ENCODE peak calls at places on chromosomes 5 and 9, in ten cellular contexts. D, Y, G, U, V, P, A, L, B and M are unnamed samples. For H3K36me3, the result is how much of the 10 kb centered on the place peaks cover.

GRCh38 chr5:180632768-180633167 is 16.6 kb downstream of the FLT4 start:
- DNase-seq in D (no peak), Y (no peak), G (peak), U (no peak), V (no peak), P (no peak), A (no peak), L (no peak), B (no peak), M (no peak)

GRCh38 chr5:127785098-127785927 is 82.1 kb downstream of the CCDC192 start:
- DNase-seq in D (no peak), Y (no peak), G (no peak), U (peak), V (no peak), P (peak), A (no peak), L (peak), B (no peak), M (no peak)

GRCh38 chr5:159560073-159560472 is 229.8 kb upstream of the IL12B start:
- DNase-seq in D (no peak), Y (no peak), G (no peak), U (no peak), V (no peak), P (no peak), A (no peak), L (no peak), B (no peak), M (no peak)

GRCh38 chr5:17182494-17182893 is 34.9 kb upstream of the BASP1 start:
- DNase-seq in D (no peak), Y (no peak), G (no peak), U (peak), V (no peak), P (peak), A (no peak), L (no peak), B (no peak), M (no peak)

GRCh38 chr5:135493406-135494180 is 41.4 kb upstream of the TIFAB start:
- DNase-seq in D (no peak), Y (no peak), G (no peak), U (peak), V (no peak), P (peak), A (no peak), L (no peak), B (peak), M (peak)

GRCh38 chr5:14816999-14817761 is 54.4 kb downstream of the ANKH start:
- DNase-seq in D (no peak), Y (no peak), G (no peak), U (peak), V (no peak), P (peak), A (no peak), L (no peak), B (no peak), M (peak)

GRCh38 chr5:82707741-82708140 is 369.5 kb downstream of the TMEM167A start:
- DNase-seq in D (no peak), Y (no peak), G (no peak), U (peak), V (no peak), P (peak), A (no peak), L (no peak), B (no peak), M (no peak)

GRCh38 chr9:89657765-89658164 is 53.0 kb downstream of the GADD45G start:
- DNase-seq in D (no peak), Y (no peak), G (no peak), U (no peak), V (no peak), P (no peak), A (no peak), L (no peak), B (no peak), M (no peak)

GRCh38 chr9:28688172-28688571 is 1114.9 kb upstream of the C9orf72 start:
- DNase-seq in D (no peak), Y (no peak), G (no peak), U (no peak), V (no peak), P (peak), A (no peak), L (no peak), B (no peak), M (no peak)

GRCh38 chr5:38467353-38468040 is 88.9 kb downstream of the LIFR start:
- DNase-seq in D (peak), Y (no peak), G (peak), U (no peak), V (no peak), P (no peak), A (no peak), L (no peak), B (no peak), M (peak)

GRCh38 chr5:139494256-139494655 is 11.7 kb upstream of the STING1 start:
- DNase-seq in D (no peak), Y (no peak), G (no peak), U (no peak), V (no peak), P (no peak), A (no peak), L (no peak), B (no peak), M (no peak)

GRCh38 chr9:38015267-38015666 is 53.8 kb downstream of the SHB start:
- DNase-seq in D (no peak), Y (no peak), G (no peak), U (no peak), V (no peak), P (no peak), A (no peak), L (no peak), B (no peak), M (no peak)

GRCh38 chr5:134038143-134038542 is 33.4 kb upstream of the VDAC1 start:
- DNase-seq in D (no peak), Y (no peak), G (no peak), U (no peak), V (no peak), P (no peak), A (no peak), L (no peak), B (no peak), M (no peak)

GRCh38 chr5:14760548-14761002 is 96.1 kb downstream of the OTULIN start:
- DNase-seq in D (no peak), Y (no peak), G (no peak), U (no peak), V (no peak), P (no peak), A (no peak), L (no peak), B (no peak), M (no peak)

GRCh38 chr5:150024241-150024984 is 23.9 kb downstream of the HMGXB3 start:
- DNase-seq in D (no peak), Y (no peak), G (no peak), U (no peak), V (no peak), P (peak), A (no peak), L (no peak), B (no peak), M (no peak)

GRCh38 chr9:91239367-91240111 is 122.2 kb downstream of the AUH start:
- DNase-seq in D (no peak), Y (no peak), G (no peak), U (no peak), V (no peak), P (no peak), A (no peak), L (no peak), B (no peak), M (no peak)

GRCh38 chr5:149636861-149637246 is 55.6 kb downstream of the ARHGEF37 start:
- DNase-seq in D (no peak), Y (no peak), G (peak), U (peak), V (peak), P (peak), A (peak), L (peak), B (peak), M (peak)

GRCh38 chr5:177491429-177491945 is 5.9 kb downstream of the PDLIM7 start:
- DNase-seq in D (peak), Y (peak), G (no peak), U (no peak), V (peak), P (peak), A (no peak), L (no peak), B (no peak), M (peak)

GRCh38 chr5:26894719-26895263 is 143.6 kb downstream of the CDH9 start:
- DNase-seq in D (no peak), Y (no peak), G (no peak), U (peak), V (no peak), P (no peak), A (no peak), L (no peak), B (no peak), M (no peak)
- H3K27ac ChIP-seq in D (no peak), Y (no peak), G (no peak), U (no peak), V (no peak), P (no peak), A (no peak), L (no peak), B (no peak), M (no peak)

GRCh38 chr9:124337562-124337961 is 77.7 kb downstream of the PSMB7 start:
- DNase-seq in D (no peak), Y (no peak), G (no peak), U (no peak), V (no peak), P (no peak), A (no peak), L (no peak), B (no peak), M (no peak)
- H3K36me3 ChIP-seq in D (under half), Y (under half), G (under half), U (under half), V (under half), P (under half), A (under half), L (under half), B (under half), M (under half)

GRCh38 chr5:26921439-26921838 is 116.9 kb downstream of the CDH9 start:
- DNase-seq in D (no peak), Y (no peak), G (no peak), U (no peak), V (no peak), P (no peak), A (no peak), L (no peak), B (no peak), M (no peak)
- H3K27ac ChIP-seq in D (no peak), Y (no peak), G (no peak), U (no peak), V (no peak), P (no peak), A (no peak), L (no peak), B (no peak), M (no peak)

DNA sequence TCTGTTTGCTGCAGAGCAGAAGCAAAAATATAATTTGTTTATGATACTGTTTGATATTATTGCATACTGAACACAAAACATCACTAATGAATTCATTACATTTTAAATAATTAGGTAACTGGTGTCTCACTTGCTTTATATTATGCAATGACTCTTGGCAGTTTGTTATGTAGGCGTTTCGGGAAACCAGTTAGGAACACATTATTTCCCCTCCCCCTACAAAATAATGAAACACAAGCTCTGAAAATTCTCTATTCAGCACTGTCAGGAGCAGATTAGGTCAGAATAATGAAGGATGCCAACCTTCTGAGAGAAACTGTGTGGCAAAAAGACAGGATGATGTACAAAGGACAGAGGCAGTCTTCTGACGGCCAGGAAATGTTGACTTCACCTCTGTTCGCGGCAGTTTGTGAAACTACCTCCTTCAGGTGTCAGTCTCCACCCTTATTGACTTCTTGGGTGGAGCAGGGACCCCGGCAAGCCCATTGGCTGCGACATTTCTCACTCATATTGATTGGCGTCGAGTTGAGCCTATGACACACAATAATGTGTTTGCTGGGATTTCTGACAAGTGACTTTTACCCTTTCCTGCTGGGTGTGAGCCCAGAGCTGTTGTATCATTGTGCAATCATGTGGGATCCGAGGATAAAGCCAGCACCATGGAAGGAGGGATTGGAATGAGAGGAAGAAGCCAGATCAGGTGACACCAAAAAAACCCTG is 34.0 kb downstream of the SH3PXD2B start:
- DNase-seq in D (peak), Y (peak), G (peak), U (peak), V (no peak), P (peak), A (peak), L (no peak), B (peak), M (peak)
- H3K36me3 ChIP-seq in D (under half), Y (under half), G (under half), U (under half), V (under half), P (under half), A (under half), L (under half), B (under half), M (under half)

GRCh38 chr5:41223962-41224361 is 10.6 kb upstream of the C6 start:
- DNase-seq in D (no peak), Y (no peak), G (no peak), U (no peak), V (no peak), P (no peak), A (no peak), L (no peak), B (no peak), M (no peak)
- H3K27ac ChIP-seq in D (no peak), Y (no peak), G (no peak), U (no peak), V (no peak), P (no peak), A (no peak), L (no peak), B (no peak), M (no peak)

GRCh38 chr5:1800470-1801060 is 642 bp upstream of the NDUFS6 start:
- DNase-seq in D (no peak), Y (peak), G (no peak), U (no peak), V (no peak), P (no peak), A (no peak), L (peak), B (no peak), M (peak)
- H3K36me3 ChIP-seq in D (under half), Y (under half), G (under half), U (under half), V (under half), P (under half), A (under half), L (under half), B (half or more), M (under half)

GRCh38 chr5:95221234-95221633 is 63.7 kb downstream of the MCTP1 start:
- DNase-seq in D (no peak), Y (no peak), G (no peak), U (no peak), V (no peak), P (no peak), A (no peak), L (no peak), B (no peak), M (no peak)

GRCh38 chr5:95219411-95219810 is 65.5 kb downstream of the MCTP1 start:
- DNase-seq in D (no peak), Y (no peak), G (no peak), U (no peak), V (no peak), P (no peak), A (no peak), L (no peak), B (no peak), M (no peak)

GRCh38 chr5:95216136-95216955 is 68.5 kb downstream of the MCTP1 start:
- DNase-seq in D (no peak), Y (no peak), G (no peak), U (no peak), V (no peak), P (no peak), A (no peak), L (no peak), B (no peak), M (no peak)

GRCh38 chr5:95217351-95217750 is 67.5 kb downstream of the MCTP1 start:
- DNase-seq in D (no peak), Y (no peak), G (no peak), U (no peak), V (no peak), P (no peak), A (no peak), L (no peak), B (no peak), M (no peak)

DNA sequence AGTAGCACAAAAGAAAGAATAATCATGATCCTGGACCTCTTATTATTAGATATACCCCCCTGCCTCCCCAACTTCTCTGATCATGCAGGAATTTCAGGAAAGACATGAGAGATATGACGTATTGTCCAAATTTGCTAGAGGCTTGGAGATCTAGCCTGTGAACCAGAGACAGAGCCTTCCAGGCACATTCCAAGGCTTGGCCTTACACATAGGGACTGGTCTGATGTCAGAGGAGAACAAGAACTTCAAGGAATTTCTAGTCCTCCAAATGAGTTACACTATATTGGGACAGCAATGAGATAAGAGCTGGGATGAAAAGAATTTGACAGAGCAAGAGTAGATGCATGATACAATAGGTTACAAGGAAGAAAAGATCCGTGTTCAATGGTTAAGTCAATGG is 67.0 kb downstream of the MCTP1 start:
- DNase-seq in D (no peak), Y (no peak), G (no peak), U (no peak), V (no peak), P (no peak), A (no peak), L (no peak), B (no peak), M (no peak)
- H3K27ac ChIP-seq in D (no peak), Y (no peak), G (no peak), U (no peak), V (no peak), P (no peak), A (no peak), L (no peak), B (no peak), M (no peak)

GRCh38 chr9:114303977-114304376 is 18.9 kb upstream of the ORM1 start:
- DNase-seq in D (peak), Y (peak), G (no peak), U (no peak), V (no peak), P (no peak), A (no peak), L (no peak), B (no peak), M (no peak)
- H3K36me3 ChIP-seq in D (under half), Y (under half), G (under half), U (under half), V (under half), P (under half), A (under half), L (under half), B (under half), M (under half)